ENCODE peak calls at places on chromosomes 2 and 18, in four cellular contexts. One of them, this sample, is unnamed.

GRCh38 chr2:122414911-122415310 is 659.5 kb downstream of the TSN start:
- DNase-seq in AG10803: no peak
- DNase-seq in AG09309: no peak
- DNase-seq in HL-60: no peak
- DNase-seq in this sample: no peak

GRCh38 chr2:240465268-240465764 is 29.9 kb downstream of the GPC1 start:
- DNase-seq in AG10803: no peak
- DNase-seq in AG09309: no peak
- DNase-seq in HL-60: no peak
- DNase-seq in this sample: no peak

GRCh38 chr18:24546304-24546703 is 85.9 kb downstream of the HRH4 start:
- DNase-seq in HL-60: peak; percentile 43
- DNase-seq in AG10803: no peak
- DNase-seq in AG09309: no peak
- DNase-seq in this sample: no peak

GRCh38 chr2:44628297-44628696 is 266.6 kb downstream of the CAMKMT start:
- DNase-seq in AG10803: no peak
- DNase-seq in AG09309: no peak
- DNase-seq in HL-60: no peak
- DNase-seq in this sample: no peak

GRCh38 chr2:208129804-208130712 is at the start of gene CRYGC:
- DNase-seq in AG10803: no peak
- DNase-seq in HL-60: no peak
- DNase-seq in AG09309: no peak
- DNase-seq in this sample: no peak

GRCh38 chr2:178912416-178913056 is 105.3 kb upstream of the TTN start:
- DNase-seq in HL-60: no peak
- DNase-seq in AG10803: peak; percentile 3
- DNase-seq in AG09309: no peak
- DNase-seq in this sample: no peak

GRCh38 chr2:204183608-204184007 is 247.0 kb downstream of the ICOS start:
- DNase-seq in AG10803: no peak
- DNase-seq in HL-60: no peak
- DNase-seq in AG09309: no peak
- DNase-seq in this sample: no peak

GRCh38 chr2:192194065-192194865 is 468 bp downstream of the TMEFF2 start:
- DNase-seq in HL-60: no peak
- DNase-seq in AG10803: peak; percentile 7
- DNase-seq in AG09309: no peak
- DNase-seq in this sample: no peak

GRCh38 chr2:1548910-1549673 is 135.8 kb downstream of the TPO start:
- DNase-seq in AG09309: no peak
- DNase-seq in AG10803: no peak
- DNase-seq in HL-60: no peak
- DNase-seq in this sample: no peak

GRCh38 chr2:36235877-36236276 is 119.7 kb upstream of the CRIM1 start:
- DNase-seq in AG09309: no peak
- DNase-seq in HL-60: no peak
- DNase-seq in AG10803: no peak
- DNase-seq in this sample: no peak

GRCh38 chr18:36309436-36310391 is 12.2 kb downstream of the FHOD3 start:
- DNase-seq in HL-60: no peak
- DNase-seq in AG10803: peak; percentile 100
- DNase-seq in AG09309: peak; percentile 99
- DNase-seq in this sample: peak; percentile 94

GRCh38 chr2:217801115-217801531 is 201.7 kb downstream of the TNS1 start:
- DNase-seq in AG10803: no peak
- DNase-seq in HL-60: no peak
- DNase-seq in AG09309: no peak
- DNase-seq in this sample: no peak

GRCh38 chr2:158795110-158795924 is at the start of gene DAPL1:
- DNase-seq in AG10803: no peak
- DNase-seq in HL-60: no peak
- DNase-seq in AG09309: no peak
- DNase-seq in this sample: no peak

GRCh38 chr2:105919826-105920225 is 175.1 kb downstream of the NCK2 start:
- DNase-seq in AG09309: peak; percentile 16
- DNase-seq in AG10803: peak; percentile 52
- DNase-seq in HL-60: peak; percentile 15
- DNase-seq in this sample: peak; percentile 11
- TF ChIP-seq CTCF in AG09309: peak; percentile 54
- TF ChIP-seq CTCF in AG10803: peak; percentile 46
- TF ChIP-seq CTCF in HL-60: peak; percentile 28
- TF ChIP-seq CTCF in this sample: peak; percentile 67

DNA sequence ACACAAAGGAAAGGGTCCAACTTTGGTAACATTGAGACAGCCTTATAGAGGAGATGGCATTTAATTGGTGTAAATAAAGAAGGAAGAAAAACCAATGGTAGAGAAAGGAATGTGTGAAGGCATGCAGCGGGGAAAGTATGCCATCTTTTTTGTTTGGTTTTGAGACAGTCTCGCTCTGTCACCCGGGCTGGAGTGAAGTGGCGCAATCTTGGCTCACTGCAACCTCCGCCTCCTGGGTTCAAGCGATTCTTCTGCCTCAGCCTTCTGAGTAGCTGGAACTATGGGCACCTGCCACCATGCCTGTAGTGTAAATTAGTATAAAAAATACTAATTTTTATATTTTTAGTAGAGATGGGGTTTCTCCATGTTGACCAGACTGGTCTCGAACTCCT is 6.4 kb downstream of the RIOK3 start:
- DNase-seq in AG09309: no peak
- DNase-seq in HL-60: no peak
- DNase-seq in AG10803: no peak
- DNase-seq in this sample: no peak
- H3K4me3 ChIP-seq in AG09309: no peak overlapping the region
- H3K4me3 ChIP-seq in HL-60: no peak overlapping the region
- H3K4me3 ChIP-seq in AG10803: no peak overlapping the region
- H3K4me3 ChIP-seq in this sample: no peak overlapping the region

GRCh38 chr18:48639772-48640432 is 101.1 kb downstream of the CTIF start:
- DNase-seq in AG10803: no peak
- DNase-seq in HL-60: no peak
- DNase-seq in AG09309: no peak
- DNase-seq in this sample: no peak
- TF ChIP-seq CTCF in AG10803: peak; percentile 39
- TF ChIP-seq CTCF in HL-60: peak; percentile 12
- TF ChIP-seq CTCF in AG09309: peak; percentile 48
- TF ChIP-seq CTCF in this sample: peak; percentile 40

DNA sequence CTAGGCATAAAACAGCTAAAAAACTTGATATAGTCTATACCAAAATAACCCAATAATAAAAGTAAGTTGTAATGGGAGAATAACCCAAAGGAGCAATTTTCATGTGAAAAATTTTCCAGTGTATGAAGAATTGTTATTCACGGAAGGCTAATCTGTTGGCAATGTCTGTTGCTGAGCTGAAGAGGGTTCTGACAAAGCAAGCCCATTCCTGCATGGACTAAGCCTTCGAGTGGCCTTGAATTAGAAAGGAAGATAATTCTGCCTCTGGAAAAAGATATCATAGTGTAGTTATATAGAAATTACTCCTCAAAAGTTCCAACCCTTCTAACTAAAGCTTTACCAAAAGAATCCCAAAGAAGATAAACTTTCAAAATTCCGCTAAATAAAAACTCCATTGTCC is 101.5 kb downstream of the MAP2 start:
- DNase-seq in HL-60: no peak
- DNase-seq in AG10803: no peak
- DNase-seq in AG09309: no peak
- DNase-seq in this sample: no peak
- H3K4me3 ChIP-seq in HL-60: no peak overlapping the region
- H3K4me3 ChIP-seq in AG10803: no peak overlapping the region
- H3K4me3 ChIP-seq in AG09309: no peak overlapping the region
- H3K4me3 ChIP-seq in this sample: no peak overlapping the region

DNA sequence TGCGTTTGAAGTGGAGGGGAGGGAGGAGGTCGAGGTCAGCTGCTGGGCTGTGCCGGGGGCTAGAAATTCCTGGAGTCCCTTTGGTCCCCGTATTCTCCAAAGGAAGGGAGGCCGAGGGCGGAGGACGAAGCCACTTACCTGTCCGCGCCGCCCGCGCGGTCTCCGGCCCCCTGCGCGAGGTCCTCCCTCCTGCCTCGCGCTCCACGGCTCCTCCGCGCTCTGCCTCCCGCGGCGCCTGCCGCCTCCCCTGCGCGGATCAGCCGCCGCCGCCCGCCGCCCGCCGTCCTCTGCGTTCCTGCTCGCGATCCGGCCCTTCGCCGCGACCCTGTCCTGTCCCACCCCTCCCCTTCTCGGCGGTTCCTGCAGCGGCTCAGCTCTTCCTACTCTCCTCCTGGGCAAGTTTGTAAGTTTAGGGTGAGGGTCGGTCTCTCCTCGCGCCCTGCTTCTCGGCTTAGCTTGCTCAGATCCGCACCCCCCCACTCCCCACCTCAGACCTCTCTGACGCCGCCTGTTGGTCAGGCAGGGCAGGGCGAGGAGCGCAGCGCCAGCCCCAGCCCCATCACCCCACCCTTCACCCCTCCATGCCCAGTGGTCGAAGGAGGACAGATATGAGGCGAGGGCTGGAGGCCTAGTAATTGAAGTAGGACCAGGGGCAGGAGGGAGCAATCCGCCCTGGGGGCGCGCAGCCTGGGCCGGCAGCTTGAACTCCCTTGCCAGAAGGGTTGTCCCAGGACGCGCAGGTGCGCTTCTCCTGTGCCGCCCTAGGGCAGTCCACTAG is 9.7 kb upstream of the SKOR2 start:
- DNase-seq in AG10803: no peak
- DNase-seq in HL-60: no peak
- DNase-seq in AG09309: no peak
- DNase-seq in this sample: no peak
- TF ChIP-seq CTCF in AG10803: no peak
- TF ChIP-seq CTCF in HL-60: no peak
- TF ChIP-seq CTCF in AG09309: peak; percentile 12
- TF ChIP-seq CTCF in this sample: no peak

GRCh38 chr2:25314514-25315315 is 27.0 kb downstream of the DNMT3A start:
- DNase-seq in AG10803: no peak
- DNase-seq in HL-60: peak; percentile 74
- DNase-seq in AG09309: no peak
- DNase-seq in this sample: no peak
- H3K4me3 ChIP-seq in AG10803: no peak overlapping the region
- H3K4me3 ChIP-seq in HL-60: no peak overlapping the region
- H3K4me3 ChIP-seq in AG09309: no peak overlapping the region
- H3K4me3 ChIP-seq in this sample: no peak overlapping the region